ENCODE peak calls at places on chromosomes 4 and X, in seven cellular contexts. A is fibroblast of lung, E is adrenal gland, C is psoas muscle, S is right cardiac atrium, R is IMR-90, F is endothelial cell of umbilical vein. O is an unnamed sample.

GRCh38 chr4:2272026-2272827 is 10.3 kb upstream of the MXD4 start:
- DNase-seq in A (no peak), E (no peak), C (peak; percentile 20), S (peak; percentile 42), R (no peak), F (no peak), O (no peak)

GRCh38 chrX:57952320-57952678 is 42.0 kb upstream of the ZXDA start:
- DNase-seq in A (no peak), E (peak; percentile 17), C (peak; percentile 27), S (peak; percentile 47), R (no peak), F (no peak), O (no peak)

GRCh38 chr4:155676430-155676825 is 9.8 kb downstream of the GUCY1A1 start:
- DNase-seq in A (no peak), E (no peak), C (no peak), S (no peak), R (no peak), F (no peak), O (no peak)

GRCh38 chr4:119627267-119628190 is 1.1 kb downstream of the PDE5A start:
- DNase-seq in A (peak; percentile 92), E (peak; percentile 55), C (peak; percentile 63), S (peak; percentile 87), R (peak; percentile 86), F (peak; percentile 41), O (peak; percentile 50)

GRCh38 chr4:158996669-158997074 is 106.2 kb upstream of the RAPGEF2 start:
- DNase-seq in A (peak; percentile 95), E (peak; percentile 35), C (no peak), S (no peak), R (peak; percentile 97), F (peak; percentile 90), O (no peak)

GRCh38 chr4:104728380-104729122 is 233.9 kb upstream of the CXXC4 start:
- DNase-seq in A (peak; percentile 89), E (peak; percentile 38), C (no peak), S (no peak), R (peak; percentile 83), F (no peak), O (no peak)

GRCh38 chr4:23305026-23305425 is 584.8 kb downstream of the PPARGC1A start:
- DNase-seq in A (peak; percentile 18), E (no peak), C (no peak), S (no peak), R (no peak), F (no peak), O (no peak)

GRCh38 chr4:130722370-130722769 is 1626.4 kb downstream of the C4orf33 start:
- DNase-seq in A (no peak), E (no peak), C (no peak), S (no peak), R (no peak), F (no peak), O (no peak)

GRCh38 chr4:24666816-24667477 is 82.6 kb upstream of the DHX15 start:
- DNase-seq in A (no peak), E (no peak), C (no peak), S (no peak), R (no peak), F (no peak), O (no peak)

GRCh38 chrX:149682956-149683947 is 28.6 kb upstream of the MAGEA11 start:
- DNase-seq in A (no peak), E (no peak), C (no peak), S (no peak), R (no peak), F (no peak), O (no peak)
- H3K27me3 ChIP-seq in A (no peaks in the 10 kb centered on the region), E (peaks cover 12% of the 10 kb centered on the region), C (no peaks in the 10 kb centered on the region), S (no peaks in the 10 kb centered on the region), R (no peaks in the 10 kb centered on the region), F (no peaks in the 10 kb centered on the region), O (no peaks in the 10 kb centered on the region)

GRCh38 chr4:139030614-139031235 is 15.1 kb downstream of the NOCT start:
- DNase-seq in A (peak; percentile 91), E (peak; percentile 80), C (peak; percentile 51), S (peak; percentile 43), R (peak; percentile 83), F (peak; percentile 84), O (peak; percentile 80)

GRCh38 chr4:139027771-139028170 is 12.2 kb downstream of the NOCT start:
- DNase-seq in A (peak; percentile 57), E (no peak), C (no peak), S (no peak), R (peak; percentile 70), F (peak; percentile 34), O (no peak)

GRCh38 chr4:139025841-139026240 is 10.3 kb downstream of the NOCT start:
- DNase-seq in A (no peak), E (no peak), C (no peak), S (no peak), R (peak; percentile 28), F (no peak), O (no peak)

GRCh38 chr4:139024686-139025085 is 9.1 kb downstream of the NOCT start:
- DNase-seq in A (no peak), E (no peak), C (no peak), S (no peak), R (no peak), F (no peak), O (no peak)

DNA sequence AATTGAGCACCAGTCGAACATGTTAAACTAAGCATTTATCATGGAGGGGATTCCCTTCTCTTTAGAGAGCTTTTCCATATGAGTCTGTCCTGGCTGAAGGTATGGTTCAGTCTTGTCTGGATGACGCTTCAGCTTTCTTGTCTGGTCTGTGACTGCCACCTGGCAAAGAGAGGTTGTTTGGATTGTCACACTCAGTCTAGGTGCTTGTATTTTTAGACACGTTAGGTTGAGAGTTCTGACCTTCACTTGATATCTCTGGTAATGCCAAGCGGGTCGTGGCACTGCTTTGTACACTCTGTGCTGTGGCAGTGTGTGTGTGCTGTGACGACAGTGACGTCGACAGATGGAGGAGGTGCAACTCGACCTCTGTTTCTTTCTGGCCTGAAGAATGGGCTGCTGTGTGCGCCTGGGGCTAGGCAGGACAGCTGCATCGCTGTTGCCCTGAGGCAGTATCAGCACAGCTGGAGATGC is 12.6 kb downstream of the NOCT start:
- DNase-seq in A (peak; percentile 28), E (peak; percentile 42), C (peak; percentile 72), S (peak; percentile 73), R (no peak), F (no peak), O (no peak)
- H3K27me3 ChIP-seq in A (no peaks in the 10 kb centered on the region), E (no peaks in the 10 kb centered on the region), C (no peaks in the 10 kb centered on the region), S (no peaks in the 10 kb centered on the region), R (no peaks in the 10 kb centered on the region), F (no peaks in the 10 kb centered on the region), O (no peaks in the 10 kb centered on the region)

GRCh38 chr4:8879574-8879973 is 7.9 kb upstream of the HMX1 start:
- DNase-seq in A (no peak), E (no peak), C (no peak), S (no peak), R (no peak), F (no peak), O (no peak)

GRCh38 chr4:8874003-8874895 is 2.6 kb upstream of the HMX1 start:
- DNase-seq in A (no peak), E (no peak), C (no peak), S (peak; percentile 46), R (no peak), F (no peak), O (no peak)

GRCh38 chr4:8874896-8875680 is 3.4 kb upstream of the HMX1 start:
- DNase-seq in A (no peak), E (no peak), C (no peak), S (no peak), R (no peak), F (no peak), O (no peak)

GRCh38 chr4:8877780-8878040 is 6.1 kb upstream of the HMX1 start:
- DNase-seq in A (no peak), E (no peak), C (no peak), S (peak; percentile 28), R (no peak), F (no peak), O (no peak)

DNA sequence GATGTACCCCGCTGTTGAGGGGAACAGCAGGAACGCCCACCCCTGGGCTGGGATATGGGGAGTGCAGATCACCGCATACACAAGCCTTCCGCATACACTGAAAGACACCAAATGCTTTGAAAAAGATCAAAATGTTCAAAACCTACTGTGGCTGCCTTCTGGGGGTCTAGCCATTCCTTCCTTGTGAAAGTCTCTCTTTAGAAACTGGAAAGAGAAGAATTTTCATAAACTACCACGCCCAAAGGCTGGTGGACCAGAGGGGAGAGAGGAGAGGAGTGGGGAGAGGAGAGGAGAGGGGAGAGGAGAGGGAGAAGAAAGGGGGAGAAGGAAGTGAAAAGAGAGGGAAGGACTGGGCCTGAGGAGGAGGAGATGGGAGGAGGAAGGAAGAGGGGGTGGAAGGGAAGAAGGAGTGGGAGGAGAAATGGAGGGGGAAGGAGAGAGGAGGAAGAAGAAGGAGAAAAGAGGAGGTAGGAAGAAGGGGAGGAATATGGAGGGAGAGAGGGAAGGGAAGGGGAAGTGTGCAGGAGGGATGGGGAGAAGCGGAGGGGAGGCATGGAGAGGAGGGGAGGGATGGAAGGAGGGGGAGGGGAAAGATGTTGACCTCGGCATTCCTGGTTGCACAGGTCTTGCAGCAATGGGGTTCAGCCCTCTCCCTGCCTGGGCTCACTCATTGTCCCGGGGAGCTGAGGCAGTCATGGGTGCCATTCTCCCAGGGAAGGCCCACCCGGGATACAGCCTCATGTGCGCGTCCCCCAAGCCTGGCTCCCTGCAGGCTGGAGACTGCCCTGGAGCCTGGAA is 5.5 kb upstream of the HMX1 start:
- DNase-seq in A (no peak), E (no peak), C (no peak), S (no peak), R (no peak), F (no peak), O (no peak)
- H3K27me3 ChIP-seq in A (peaks cover 24% of the 10 kb centered on the region), E (peaks cover 51% of the 10 kb centered on the region), C (peaks cover 74% of the 10 kb centered on the region), S (no peaks in the 10 kb centered on the region), R (peaks cover 60% of the 10 kb centered on the region), F (peaks cover 45% of the 10 kb centered on the region), O (peaks cover 41% of the 10 kb centered on the region)

GRCh38 chr4:112520598-112521122 is 4.7 kb upstream of the NEUROG2 start:
- DNase-seq in A (no peak), E (no peak), C (no peak), S (no peak), R (no peak), F (no peak), O (no peak)
- H3K27me3 ChIP-seq in A (peaks cover 77% of the 10 kb centered on the region), E (peaks cover 84% of the 10 kb centered on the region), C (peaks cover 93% of the 10 kb centered on the region), S (no peaks in the 10 kb centered on the region), R (peaks cover 81% of the 10 kb centered on the region), F (peaks cover 82% of the 10 kb centered on the region), O (peaks cover 10% of the 10 kb centered on the region)

O was measured in uterus.